ENCODE peak calls at places on chromosome 7, in four cellular contexts. M is ovary, W is heart left ventricle, K is IMR-90. O is an unnamed sample. For H3K4me1, the result is how much of the 10 kb centered on the place peaks cover.

GRCh38 chr7:137674551-137675409 is 172.0 kb downstream of the DGKI start:
- DNase-seq in M (no peak), W (no peak), K (no peak), O (no peak)

GRCh38 chr7:152760384-152761115 is 998 bp downstream of the ACTR3B start:
- DNase-seq in M (no peak), W (no peak), K (peak), O (no peak)

GRCh38 chr7:47549916-47550315 is 32.0 kb downstream of the TNS3 start:
- DNase-seq in M (no peak), W (no peak), K (no peak), O (no peak)

GRCh38 chr7:50149364-50149763 is 56.3 kb upstream of the ZPBP start:
- DNase-seq in M (no peak), W (no peak), K (no peak), O (no peak)

GRCh38 chr7:55971045-55971444 is 6.7 kb downstream of the NIPSNAP2 start:
- DNase-seq in M (no peak), W (peak), K (no peak), O (peak)

GRCh38 chr7:2068693-2069471 is 163.9 kb downstream of the MAD1L1 start:
- DNase-seq in M (no peak), W (no peak), K (no peak), O (no peak)

GRCh38 chr7:40746841-40747556 is 612.2 kb downstream of the SUGCT start:
- DNase-seq in M (no peak), W (no peak), K (peak), O (no peak)

GRCh38 chr7:8197994-8198698 is 63.8 kb downstream of the ICA1 start:
- DNase-seq in M (no peak), W (no peak), K (no peak), O (no peak)

GRCh38 chr7:641966-642365 is 84.5 kb upstream of the DNAAF5 start:
- DNase-seq in M (no peak), W (no peak), K (no peak), O (no peak)

GRCh38 chr7:134279336-134279735 is 37.4 kb downstream of the SLC35B4 start:
- DNase-seq in M (no peak), W (no peak), K (no peak), O (no peak)

GRCh38 chr7:70377957-70378356 is 754.0 kb upstream of the GALNT17 start:
- DNase-seq in M (no peak), W (no peak), K (no peak), O (no peak)

GRCh38 chr7:29613100-29613499 is 49.5 kb downstream of the PRR15 start:
- DNase-seq in M (no peak), W (no peak), K (no peak), O (no peak)

GRCh38 chr7:66682350-66683093 is 53.8 kb downstream of the KCTD7 start:
- DNase-seq in M (no peak), W (no peak), K (peak), O (no peak)

GRCh38 chr7:45689011-45689796 is 115.0 kb downstream of the ADCY1 start:
- DNase-seq in M (no peak), W (peak), K (peak), O (no peak)

GRCh38 chr7:54773472-54774399 is 14.7 kb upstream of the SEC61G start:
- DNase-seq in M (peak), W (peak), K (peak), O (peak)

GRCh38 chr7:54778696-54779285 is 19.8 kb upstream of the SEC61G start:
- DNase-seq in M (no peak), W (no peak), K (peak), O (no peak)

GRCh38 chr7:54780490-54780889 is 21.5 kb upstream of the SEC61G start:
- DNase-seq in M (no peak), W (no peak), K (no peak), O (no peak)

GRCh38 chr7:54778166-54778565 is 19.2 kb upstream of the SEC61G start:
- DNase-seq in M (no peak), W (no peak), K (no peak), O (no peak)

DNA sequence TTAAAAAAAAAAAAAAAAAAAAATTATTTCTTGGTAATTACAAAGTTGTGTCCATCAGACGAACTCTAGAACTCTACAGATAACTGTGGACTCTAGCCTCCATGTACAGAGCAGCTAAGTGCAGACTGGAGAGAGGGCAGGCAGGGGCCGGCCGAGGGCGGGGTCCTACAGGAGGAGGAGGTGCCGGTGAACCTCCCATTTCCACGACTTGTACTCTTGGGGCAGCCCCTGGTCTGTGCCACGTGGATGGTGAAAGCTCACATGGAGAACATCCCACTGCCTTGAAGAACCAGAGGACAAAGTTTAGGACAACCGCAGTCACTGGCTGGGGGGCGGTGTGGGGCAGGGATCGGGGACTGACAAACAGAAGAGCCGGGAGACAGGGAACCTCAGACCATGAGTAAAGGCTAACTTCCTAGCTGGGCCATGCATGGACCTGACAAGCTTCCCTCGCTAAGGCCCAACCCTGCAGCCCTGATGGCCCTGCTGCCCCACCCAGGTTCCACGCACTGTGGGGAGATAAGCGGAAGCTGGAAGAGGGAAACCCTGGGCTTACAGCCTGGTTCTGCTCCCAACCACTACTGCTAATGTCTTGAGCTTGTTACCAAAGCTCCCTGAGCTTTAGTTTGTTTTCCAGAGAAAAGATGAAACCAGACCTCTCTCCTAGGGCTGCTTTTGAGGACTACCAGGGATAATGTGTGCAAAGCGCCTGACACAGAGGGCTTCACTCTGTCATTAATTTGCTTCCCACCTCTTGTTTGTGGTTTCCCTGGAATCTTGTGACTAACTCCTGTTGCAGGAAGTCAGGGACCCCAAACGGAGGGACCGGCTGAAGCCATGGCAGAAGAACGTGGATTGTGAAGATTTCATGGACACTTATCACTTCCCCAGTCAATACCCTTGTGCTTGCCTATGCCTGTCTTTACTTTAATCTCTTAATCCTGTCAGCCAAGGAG is 16.1 kb upstream of the SEC61G start:
- DNase-seq in M (no peak), W (no peak), K (no peak), O (no peak)
- H3K4me1 ChIP-seq in M (under half), W (under half), K (under half), O (under half)

GRCh38 chr7:123746055-123746454 is 2.7 kb downstream of the WASL start:
- DNase-seq in M (no peak), W (no peak), K (no peak), O (no peak)
- H3K4me1 ChIP-seq in M (under half), W (under half), K (under half), O (half or more)

GRCh38 chr7:130995252-130996081 is 261.5 kb upstream of the KLF14 start:
- DNase-seq in M (no peak), W (no peak), K (no peak), O (no peak)
- H3K4me1 ChIP-seq in M (under half), W (under half), K (under half), O (half or more)

GRCh38 chr7:77413128-77413527 is 3.0 kb downstream of the GSAP start:
- DNase-seq in M (no peak), W (no peak), K (no peak), O (no peak)

GRCh38 chr7:77415474-77415821 is 701 bp downstream of the GSAP start:
- DNase-seq in M (no peak), W (peak), K (no peak), O (peak)

GRCh38 chr7:77415822-77416620 is at the start of gene GSAP:
- DNase-seq in M (peak), W (peak), K (no peak), O (peak)

GRCh38 chr7:77416621-77417371 is 647 bp upstream of the GSAP start:
- DNase-seq in M (no peak), W (no peak), K (no peak), O (no peak)

DNA sequence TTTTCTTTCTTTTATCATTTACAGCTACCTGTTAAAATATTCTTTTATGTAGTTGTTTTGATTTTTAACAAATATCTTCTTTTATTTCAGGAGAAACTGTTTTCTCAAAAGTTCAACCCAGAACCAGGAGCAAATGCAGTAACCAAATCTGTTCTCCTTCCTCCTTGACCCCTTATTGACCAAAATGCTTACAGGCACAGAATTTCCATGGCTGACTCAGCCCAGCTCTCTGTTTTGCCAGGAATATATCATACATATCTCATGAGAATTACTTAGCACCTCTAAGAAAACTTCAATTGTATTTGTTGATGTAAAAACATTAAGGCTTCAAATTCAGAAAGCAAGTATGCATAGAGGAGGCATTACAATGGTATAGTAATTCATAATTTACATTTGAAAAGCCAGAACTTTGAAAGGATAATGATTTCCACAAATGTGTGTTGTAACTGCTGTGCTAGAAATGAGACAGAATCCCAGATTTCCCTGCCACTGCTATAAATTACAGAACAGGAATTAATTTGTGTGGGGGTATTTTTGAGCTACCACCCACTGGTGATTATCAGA is 2.2 kb downstream of the GSAP start:
- DNase-seq in M (no peak), W (no peak), K (peak), O (no peak)
- H3K4me1 ChIP-seq in M (under half), W (under half), K (under half), O (under half)